ENCODE peak calls at places on chromosomes 3 and 15, in six cellular contexts. I, Q, B, L, O and U are unnamed samples.

GRCh38 chr3:136893848-136894443 is 31.9 kb downstream of the NCK1 start:
- DNase-seq in L (no peak), I (no peak), B (no peak), O (no peak), Q (no peak), U (no peak)

GRCh38 chr3:41328916-41329315 is 129.6 kb downstream of the CTNNB1 start:
- DNase-seq in O (no peak), B (no peak), L (no peak), Q (no peak), I (no peak), U (no peak)

GRCh38 chr3:84175449-84175848 is 783.3 kb upstream of the CADM2 start:
- DNase-seq in Q (no peak), I (no peak), L (no peak), O (no peak), B (no peak), U (no peak)

GRCh38 chr3:4754180-4755086 is 224.8 kb upstream of the BHLHE40 start:
- DNase-seq in Q (no peak), O (peak), B (no peak), L (no peak), I (no peak), U (no peak)

GRCh38 chr15:73753250-73754130 is at the start of gene INSYN1:
- DNase-seq in B (no peak), Q (peak), I (peak), L (no peak), O (no peak), U (peak)

GRCh38 chr3:41200669-41201021 is 1.3 kb downstream of the CTNNB1 start:
- DNase-seq in B (no peak), Q (peak), L (no peak), I (no peak), O (no peak), U (no peak)

GRCh38 chr3:190064112-190064511 is 56.6 kb downstream of the P3H2 start:
- DNase-seq in B (no peak), O (no peak), I (no peak), L (no peak), Q (no peak), U (peak)

GRCh38 chr3:95615592-95616310 is 1198.6 kb upstream of the EPHA6 start:
- DNase-seq in I (no peak), O (no peak), L (no peak), Q (no peak), B (no peak), U (no peak)

GRCh38 chr3:99967796-99968195 is 146.5 kb downstream of the FILIP1L start:
- DNase-seq in L (no peak), I (no peak), Q (no peak), O (no peak), B (no peak), U (no peak)

GRCh38 chr15:69881310-69881660 is 216.4 kb downstream of the TLE3 start:
- DNase-seq in O (no peak), L (no peak), I (no peak), Q (no peak), B (no peak), U (no peak)

GRCh38 chr3:14124615-14125192 is at the start of the genes CHCHD4 and TMEM43:
- DNase-seq in B (peak), L (peak), I (peak), O (peak), Q (peak), U (peak)
- TF ChIP-seq POLR2A in B (peak), L (peak), I (peak), O (no peak), Q (no peak), U (peak)

DNA sequence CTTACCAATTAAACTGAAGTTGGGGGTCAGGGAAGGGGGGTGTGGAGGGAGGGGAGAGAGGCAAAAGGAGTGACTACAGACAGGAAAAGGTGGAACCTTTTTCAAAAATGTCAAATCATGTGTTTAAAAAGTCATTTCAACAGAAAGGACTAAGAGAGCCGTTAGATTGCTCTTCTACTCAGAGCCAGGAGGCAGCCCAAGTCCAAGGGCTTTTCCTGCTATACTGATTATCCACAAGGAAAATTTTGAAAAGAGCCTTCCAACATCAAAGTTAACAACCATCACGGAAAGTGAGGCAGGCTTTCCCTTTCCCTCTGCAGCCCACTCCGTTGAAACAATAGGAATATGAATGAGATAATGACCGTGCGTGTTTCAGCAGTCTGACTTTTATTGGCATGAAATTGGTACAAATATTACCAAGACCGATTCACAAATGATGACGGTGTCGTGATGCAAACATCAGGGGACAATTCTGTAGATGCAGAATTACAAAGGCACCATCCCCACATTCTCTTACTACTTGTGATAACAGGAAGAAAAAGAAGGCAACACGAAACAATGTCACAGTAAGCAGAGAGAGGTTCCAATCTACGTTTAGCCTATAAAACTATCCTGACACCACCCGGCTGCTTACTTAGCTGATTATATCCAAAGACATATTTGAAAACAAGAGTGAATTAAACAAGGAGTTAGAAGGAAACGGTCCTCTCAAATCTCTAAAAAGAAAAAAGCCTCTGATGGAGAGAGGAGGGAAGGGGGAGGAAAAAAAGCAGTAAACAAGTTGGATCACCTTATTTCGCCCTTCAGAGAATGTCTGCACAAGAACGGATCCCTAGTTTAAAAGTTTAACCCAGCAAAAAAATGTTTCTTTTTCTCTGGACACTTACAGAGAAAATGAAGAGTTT is 453.7 kb downstream of the FOXP1 start:
- DNase-seq in Q (no peak), O (no peak), B (no peak), I (no peak), L (no peak), U (no peak)
- TF ChIP-seq POLR2A in Q (no peak), O (no peak), B (peak), I (peak), L (no peak), U (no peak)

DNA sequence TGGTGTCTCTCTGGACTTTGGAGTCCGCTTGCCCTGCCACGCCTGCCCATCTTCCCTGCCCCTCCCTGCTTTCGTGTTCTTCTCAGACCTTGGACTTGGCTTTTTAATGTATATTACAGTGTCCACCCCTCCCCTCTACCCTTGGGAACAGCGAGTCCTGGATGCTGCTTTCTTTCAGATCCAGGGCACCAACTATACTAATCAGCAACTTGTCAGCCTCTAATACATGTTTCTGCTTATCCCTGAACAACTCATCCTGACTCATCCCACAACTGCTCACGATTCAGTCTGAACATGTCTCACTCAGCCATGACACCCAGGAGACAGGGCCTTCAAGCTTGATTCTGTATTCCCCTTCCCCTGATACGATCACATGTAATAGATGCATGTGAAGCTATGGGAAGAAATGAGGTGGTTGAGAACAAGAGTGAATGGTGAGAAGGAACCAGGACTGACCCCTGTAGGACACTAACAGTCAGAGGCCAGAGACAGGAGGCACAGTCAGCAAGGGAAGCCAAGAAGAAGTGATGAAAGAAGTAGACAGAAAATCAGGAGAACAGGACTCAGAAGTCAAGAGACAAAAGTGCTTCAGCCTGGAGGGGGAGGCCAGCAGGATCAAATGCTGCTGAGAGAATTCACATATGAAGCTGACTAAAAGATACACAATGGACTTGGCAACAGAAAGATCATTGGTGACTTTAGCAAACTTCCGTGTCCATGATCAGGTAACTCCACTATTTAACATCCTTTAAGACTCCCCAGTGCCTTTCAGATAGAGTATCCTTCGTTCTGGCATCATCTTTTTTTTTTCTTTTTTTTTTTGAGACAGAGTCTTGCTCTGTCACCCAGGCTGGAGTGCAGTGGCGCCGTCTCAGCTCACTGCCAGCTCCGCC is 35.4 kb downstream of the BCL2L10 start:
- DNase-seq in Q (no peak), I (no peak), B (no peak), L (no peak), O (no peak), U (peak)
- TF ChIP-seq POLR2A in Q (no peak), I (no peak), B (no peak), L (no peak), O (no peak), U (no peak)

DNA sequence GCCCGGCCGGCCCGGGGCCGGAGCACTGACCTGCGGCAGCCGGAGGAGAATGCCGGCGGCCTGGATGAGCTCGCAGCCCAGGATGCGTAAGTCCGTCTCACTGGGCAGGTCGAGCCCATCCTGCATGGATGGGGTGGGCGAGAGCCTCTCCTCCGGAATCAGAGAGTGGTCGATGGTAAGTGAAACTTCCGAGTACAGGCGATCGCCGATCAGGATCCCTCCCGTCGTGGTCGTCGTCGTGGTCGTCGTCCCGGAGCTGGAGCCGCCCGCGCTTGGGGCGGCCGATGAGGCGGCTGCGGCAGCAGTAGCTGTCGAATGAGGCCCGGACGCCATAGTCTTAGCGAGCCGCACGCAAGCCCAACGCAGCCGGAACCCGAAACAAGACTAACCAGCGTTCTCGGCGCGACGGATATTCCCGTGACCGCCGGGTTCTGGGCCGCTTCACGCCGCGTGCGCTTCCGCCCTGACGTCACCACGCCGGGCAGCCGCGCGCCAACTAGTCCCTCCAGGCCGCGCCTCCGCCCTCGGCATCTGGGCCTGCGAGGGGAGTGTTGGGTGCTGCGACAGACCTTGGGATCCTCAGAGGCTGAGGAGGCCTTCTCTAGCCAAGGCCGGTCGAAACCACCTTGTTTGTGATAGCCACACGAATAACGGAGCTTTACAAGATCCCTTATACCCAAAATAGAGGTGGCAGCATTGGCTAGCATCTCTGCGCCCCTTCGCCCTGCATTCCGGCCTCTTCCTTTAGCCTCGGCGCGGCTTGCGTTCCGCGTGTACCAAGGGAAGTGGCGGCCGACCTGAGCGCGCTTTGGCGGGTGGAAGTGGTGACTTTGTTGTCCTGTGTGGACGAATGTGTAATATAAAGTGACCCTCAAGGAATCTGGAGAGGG is at the start of gene CCNL1:
- DNase-seq in B (peak), I (peak), Q (peak), L (peak), O (peak), U (peak)
- TF ChIP-seq POLR2A in B (peak), I (peak), Q (peak), L (peak), O (peak), U (peak)

GRCh38 chr3:141368062-141368924 is at the start of gene ZBTB38:
- DNase-seq in L (peak), Q (peak), I (peak), O (peak), B (peak), U (peak)
- TF ChIP-seq POLR2A in L (no peak), Q (no peak), I (peak), O (peak), B (peak), U (peak)

GRCh38 chr3:194137314-194138097 is 1.6 kb downstream of the HES1 start:
- DNase-seq in I (peak), L (no peak), Q (peak), B (peak), O (peak), U (peak)

GRCh38 chr3:194135516-194135805 is 487 bp upstream of the HES1 start:
- DNase-seq in B (no peak), L (no peak), I (no peak), Q (no peak), O (no peak), U (no peak)

GRCh38 chr3:194136519-194137313 is 768 bp downstream of the HES1 start:
- DNase-seq in Q (peak), L (no peak), O (no peak), I (peak), B (peak), U (peak)

GRCh38 chr3:194134757-194135515 is 1.0 kb upstream of the HES1 start:
- DNase-seq in B (peak), L (peak), I (peak), Q (peak), O (peak), U (peak)

DNA sequence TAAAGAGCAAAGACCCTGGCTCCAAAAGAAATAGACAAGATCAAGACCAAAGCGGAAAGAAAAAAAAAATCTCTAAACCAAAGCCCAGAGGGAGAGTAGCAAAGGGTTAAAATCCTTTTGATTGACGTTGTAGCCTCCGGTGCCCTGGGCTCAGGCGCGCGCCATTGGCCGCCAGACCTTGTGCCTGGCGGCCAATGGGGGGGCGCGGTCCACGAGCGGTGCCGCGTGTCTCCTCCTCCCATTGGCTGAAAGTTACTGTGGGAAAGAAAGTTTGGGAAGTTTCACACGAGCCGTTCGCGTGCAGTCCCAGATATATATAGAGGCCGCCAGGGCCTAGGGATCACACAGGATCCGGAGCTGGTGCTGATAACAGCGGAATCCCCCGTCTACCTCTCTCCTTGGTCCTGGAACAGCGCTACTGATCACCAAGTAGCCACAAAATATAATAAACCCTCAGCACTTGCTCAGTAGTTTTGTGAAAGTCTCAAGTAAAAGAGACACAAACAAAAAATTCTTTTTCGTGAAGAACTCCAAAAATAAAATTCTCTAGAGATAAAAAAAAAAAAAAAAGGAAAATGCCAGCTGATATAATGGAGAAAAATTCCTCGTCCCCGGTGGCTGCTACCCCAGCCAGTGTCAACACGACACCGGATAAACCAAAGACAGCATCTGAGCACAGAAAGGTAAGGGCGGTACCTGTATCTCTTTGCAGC is at the start of gene HES1:
- DNase-seq in Q (peak), O (peak), I (peak), B (peak), L (peak), U (peak)
- TF ChIP-seq POLR2A in Q (peak), O (peak), I (peak), B (peak), L (peak), U (peak)

DNA sequence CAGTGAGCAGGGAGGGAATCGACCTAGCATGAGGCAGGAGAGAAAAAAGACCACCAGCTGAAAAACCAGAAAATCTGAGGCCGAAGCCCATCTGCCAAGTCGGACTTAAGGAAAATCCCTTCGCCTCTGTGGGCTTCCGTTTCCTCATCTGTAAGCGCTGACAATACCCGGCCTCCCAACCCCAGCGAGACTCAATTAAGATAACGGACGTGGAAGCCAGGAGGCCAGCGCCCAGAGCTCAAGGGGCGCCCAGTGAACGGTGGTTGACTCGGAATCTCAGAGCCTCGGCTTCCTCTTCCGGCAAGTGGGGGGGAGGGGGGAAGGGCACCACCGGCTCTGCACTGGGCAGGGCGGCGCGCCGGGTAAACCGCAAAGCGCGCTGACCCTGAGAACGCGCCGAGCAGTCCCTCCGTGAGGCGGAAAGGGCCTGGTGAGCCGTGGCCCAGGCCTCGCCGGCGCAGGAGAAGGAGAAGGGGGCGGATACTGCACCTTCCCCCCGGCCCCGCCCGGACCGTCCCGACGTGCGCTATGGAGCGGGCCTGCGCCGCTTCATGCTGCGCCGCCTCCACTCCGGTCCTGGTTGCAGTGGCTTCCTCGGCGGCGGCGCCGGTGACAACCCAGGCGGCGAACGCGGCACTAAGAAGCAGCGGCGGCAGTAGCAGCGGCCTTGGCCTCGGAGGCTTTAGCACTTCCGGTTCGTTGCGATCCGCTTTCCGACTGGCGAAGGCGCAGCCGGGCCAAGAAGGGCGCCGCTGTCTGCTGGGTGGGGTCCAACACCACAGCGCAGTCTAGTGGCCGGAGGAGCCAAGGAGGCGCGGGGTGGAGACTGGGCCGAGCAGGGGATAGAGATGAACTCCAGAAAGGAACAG is at the start of gene DPP8:
- DNase-seq in B (peak), O (peak), L (peak), Q (peak), I (peak), U (peak)
- TF ChIP-seq POLR2A in B (peak), O (peak), L (peak), Q (no peak), I (peak), U (peak)